ENCODE peak calls at places on chromosomes 5 and 9, in four cellular contexts. One of them, this sample, is unnamed.
A peak's percentile ranks its signal among the peaks of the same experiment; 100 is the strongest.

GRCh38 chr5:38922199-38922598 is 76.4 kb downstream of the OSMR start:
- DNase-seq in fibroblast of lung: peak; percentile 40
- DNase-seq in GM23338: peak; percentile 76
- DNase-seq in hepatocyte: peak; percentile 68
- DNase-seq in this sample: peak; percentile 26

GRCh38 chr5:177453852-177454396 is 7.3 kb downstream of the PRR7 start:
- DNase-seq in fibroblast of lung: peak; percentile 23
- DNase-seq in GM23338: peak; percentile 53
- DNase-seq in hepatocyte: peak; percentile 61
- DNase-seq in this sample: no peak

GRCh38 chr9:6239694-6240093 is 24.1 kb downstream of the IL33 start:
- DNase-seq in fibroblast of lung: no peak
- DNase-seq in GM23338: no peak
- DNase-seq in hepatocyte: no peak
- DNase-seq in this sample: no peak

GRCh38 chr5:816176-816575 is 31.6 kb upstream of the ZDHHC11B start:
- DNase-seq in fibroblast of lung: no peak
- DNase-seq in GM23338: no peak
- DNase-seq in hepatocyte: no peak
- DNase-seq in this sample: no peak

GRCh38 chr5:78547731-78548189 is 100.8 kb downstream of the LHFPL2 start:
- DNase-seq in fibroblast of lung: peak; percentile 77
- DNase-seq in GM23338: no peak
- DNase-seq in hepatocyte: peak; percentile 35
- DNase-seq in this sample: peak; percentile 68

GRCh38 chr5:133930061-133930823 is 38.2 kb downstream of the C5orf15 start:
- DNase-seq in fibroblast of lung: peak; percentile 87
- DNase-seq in GM23338: no peak
- DNase-seq in hepatocyte: no peak
- DNase-seq in this sample: peak; percentile 82

GRCh38 chr9:96080364-96080763 is 204.9 kb downstream of the ERCC6L2 start:
- DNase-seq in fibroblast of lung: peak; percentile 61
- DNase-seq in GM23338: no peak
- DNase-seq in hepatocyte: peak; percentile 26
- DNase-seq in this sample: peak; percentile 45

GRCh38 chr5:169875091-169875727 is 105.1 kb downstream of the INSYN2B start:
- DNase-seq in fibroblast of lung: no peak
- DNase-seq in GM23338: no peak
- DNase-seq in hepatocyte: peak; percentile 9
- DNase-seq in this sample: no peak

GRCh38 chr9:134475051-134475790 is 149.0 kb downstream of the RXRA start:
- DNase-seq in fibroblast of lung: peak; percentile 81
- DNase-seq in GM23338: no peak
- DNase-seq in hepatocyte: peak; percentile 87
- DNase-seq in this sample: peak; percentile 67

GRCh38 chr5:73496984-73497457 is 1.2 kb upstream of the BTF3 start:
- DNase-seq in fibroblast of lung: peak; percentile 63
- DNase-seq in GM23338: peak; percentile 53
- DNase-seq in hepatocyte: peak; percentile 81
- DNase-seq in this sample: peak; percentile 47

GRCh38 chr5:44532981-44533380 is 143.8 kb upstream of the FGF10 start:
- DNase-seq in fibroblast of lung: no peak
- DNase-seq in GM23338: no peak
- DNase-seq in hepatocyte: no peak
- DNase-seq in this sample: no peak

GRCh38 chr9:90960941-90961340 is 159.3 kb downstream of the SYK start:
- DNase-seq in fibroblast of lung: no peak
- DNase-seq in GM23338: no peak
- DNase-seq in hepatocyte: no peak
- DNase-seq in this sample: no peak

GRCh38 chr5:53397845-53398244 is 82.6 kb upstream of the FST start:
- DNase-seq in fibroblast of lung: peak; percentile 77
- DNase-seq in GM23338: no peak
- DNase-seq in hepatocyte: no peak
- DNase-seq in this sample: peak; percentile 69

GRCh38 chr5:80659111-80659510 is 4.3 kb upstream of the DHFR start:
- DNase-seq in fibroblast of lung: peak; percentile 39
- DNase-seq in GM23338: no peak
- DNase-seq in hepatocyte: no peak
- DNase-seq in this sample: peak; percentile 17

GRCh38 chr5:36242534-36243144 is 914 bp upstream of the NADK2 start:
- DNase-seq in fibroblast of lung: no peak
- DNase-seq in GM23338: peak; percentile 28
- DNase-seq in hepatocyte: peak; percentile 24
- DNase-seq in this sample: no peak

GRCh38 chr5:120380644-120381043 is 83.5 kb upstream of the PRR16 start:
- DNase-seq in fibroblast of lung: no peak
- DNase-seq in GM23338: no peak
- DNase-seq in hepatocyte: no peak
- DNase-seq in this sample: no peak

GRCh38 chr5:139414601-139415121 is 10.8 kb upstream of the SPATA24 start:
- DNase-seq in fibroblast of lung: peak; percentile 48
- DNase-seq in GM23338: no peak
- DNase-seq in hepatocyte: no peak
- DNase-seq in this sample: peak; percentile 40

GRCh38 chr5:180787025-180787424 is 15.6 kb downstream of the MGAT1 start:
- DNase-seq in fibroblast of lung: no peak
- DNase-seq in GM23338: no peak
- DNase-seq in hepatocyte: no peak
- DNase-seq in this sample: no peak

DNA sequence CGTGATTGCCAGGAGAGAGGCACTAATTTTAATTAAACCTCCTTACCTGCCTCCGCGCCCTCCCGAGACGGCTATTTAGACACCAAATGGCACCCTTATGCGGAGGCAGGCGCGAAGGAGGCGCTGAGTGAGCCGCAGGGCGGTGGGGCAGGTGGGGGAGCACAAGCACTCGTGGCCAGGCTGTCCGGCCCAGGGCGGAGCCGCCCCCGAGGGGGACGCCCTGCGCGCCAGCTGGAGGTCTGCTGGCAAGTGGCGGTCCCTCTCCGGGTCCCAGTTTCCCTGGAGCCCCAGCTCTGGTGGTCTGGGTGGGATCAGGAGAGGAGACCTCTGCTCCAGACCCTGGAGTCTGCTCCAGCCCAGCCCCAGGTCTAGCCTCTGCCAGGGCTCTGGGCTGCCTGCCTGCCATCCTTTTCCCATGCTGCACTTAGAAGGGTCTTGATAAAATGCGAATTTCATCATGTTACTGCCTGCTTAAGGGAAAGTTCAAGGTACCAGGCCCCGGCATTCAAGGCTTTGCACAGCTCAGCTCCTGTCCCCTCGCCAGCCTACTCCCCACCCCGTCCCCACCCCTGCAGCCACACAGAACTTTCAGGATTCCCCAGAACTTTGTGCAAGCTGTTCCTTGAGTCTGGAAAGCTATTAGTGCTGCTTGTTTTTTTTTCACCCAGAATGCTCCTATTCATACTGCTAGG is 19.6 kb downstream of the NR5A1 start:
- DNase-seq in fibroblast of lung: no peak
- DNase-seq in GM23338: peak; percentile 54
- DNase-seq in hepatocyte: no peak
- DNase-seq in this sample: no peak
- TF ChIP-seq EZH2 in fibroblast of lung: peak; percentile 27
- TF ChIP-seq EZH2 in GM23338: no peak
- TF ChIP-seq EZH2 in hepatocyte: no peak
- TF ChIP-seq EZH2 in this sample: peak; percentile 58

GRCh38 chr5:9035346-9035745 is 510.5 kb downstream of the SEMA5A start:
- DNase-seq in fibroblast of lung: no peak
- DNase-seq in GM23338: no peak
- DNase-seq in hepatocyte: no peak
- DNase-seq in this sample: no peak
- H3K4me1 ChIP-seq in fibroblast of lung: peaks cover 4% of the 10 kb centered on the region
- H3K4me1 ChIP-seq in GM23338: peaks cover 7% of the 10 kb centered on the region
- H3K4me1 ChIP-seq in hepatocyte: no peaks in the 10 kb centered on the region
- H3K4me1 ChIP-seq in this sample: peaks cover 5% of the 10 kb centered on the region

GRCh38 chr9:132423503-132423902 is 13.5 kb downstream of the CFAP77 start:
- DNase-seq in fibroblast of lung: no peak
- DNase-seq in GM23338: no peak
- DNase-seq in hepatocyte: no peak
- DNase-seq in this sample: no peak

GRCh38 chr9:132415181-132415580 is 5.2 kb downstream of the CFAP77 start:
- DNase-seq in fibroblast of lung: no peak
- DNase-seq in GM23338: no peak
- DNase-seq in hepatocyte: no peak
- DNase-seq in this sample: no peak

GRCh38 chr9:132422574-132422973 is 12.6 kb downstream of the CFAP77 start:
- DNase-seq in fibroblast of lung: no peak
- DNase-seq in GM23338: no peak
- DNase-seq in hepatocyte: no peak
- DNase-seq in this sample: no peak

DNA sequence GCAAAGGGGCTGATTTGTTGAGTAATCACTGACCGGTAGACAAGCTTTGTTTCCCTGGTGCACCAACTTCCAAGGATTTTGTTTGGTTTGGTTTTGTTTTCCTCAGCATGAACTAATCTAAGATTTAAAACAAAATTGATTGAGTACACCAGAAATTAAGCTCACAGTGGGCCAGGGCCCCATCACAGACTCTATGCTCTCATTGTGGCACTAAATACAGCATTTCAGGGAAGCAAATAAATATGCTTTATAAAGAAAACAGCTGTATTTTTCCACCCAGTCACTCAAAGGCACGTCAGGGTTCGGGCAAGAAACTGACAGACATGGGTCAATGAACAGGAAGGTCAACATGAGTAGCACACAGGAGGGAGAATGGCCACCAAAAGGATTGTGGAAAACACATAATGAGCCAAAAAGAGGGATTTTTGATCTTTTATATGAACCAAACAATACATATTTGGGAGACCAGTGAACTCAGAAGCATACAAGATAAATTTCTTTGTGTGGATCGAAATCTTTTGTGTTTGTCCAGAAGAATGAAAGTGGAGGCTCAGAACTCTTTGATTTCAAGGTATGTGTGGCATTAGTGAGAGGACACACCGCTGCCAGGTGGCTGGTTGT is 8.8 kb downstream of the CFAP77 start:
- DNase-seq in fibroblast of lung: no peak
- DNase-seq in GM23338: no peak
- DNase-seq in hepatocyte: no peak
- DNase-seq in this sample: no peak
- TF ChIP-seq CTCF in fibroblast of lung: no peak
- TF ChIP-seq CTCF in GM23338: no peak
- TF ChIP-seq CTCF in hepatocyte: no peak
- TF ChIP-seq CTCF in this sample: no peak

GRCh38 chr5:178674334-178674733 is 47.5 kb upstream of the CLK4 start:
- DNase-seq in fibroblast of lung: peak; percentile 47
- DNase-seq in GM23338: peak; percentile 12
- DNase-seq in hepatocyte: no peak
- DNase-seq in this sample: peak; percentile 28

GRCh38 chr5:178670486-178670885 is 43.6 kb upstream of the CLK4 start:
- DNase-seq in fibroblast of lung: no peak
- DNase-seq in GM23338: no peak
- DNase-seq in hepatocyte: no peak
- DNase-seq in this sample: no peak

GRCh38 chr5:178673801-178674200 is 47.0 kb upstream of the CLK4 start:
- DNase-seq in fibroblast of lung: no peak
- DNase-seq in GM23338: no peak
- DNase-seq in hepatocyte: no peak
- DNase-seq in this sample: no peak

GRCh38 chr5:178672635-178673034 is 45.8 kb upstream of the CLK4 start:
- DNase-seq in fibroblast of lung: no peak
- DNase-seq in GM23338: no peak
- DNase-seq in hepatocyte: no peak
- DNase-seq in this sample: no peak

DNA sequence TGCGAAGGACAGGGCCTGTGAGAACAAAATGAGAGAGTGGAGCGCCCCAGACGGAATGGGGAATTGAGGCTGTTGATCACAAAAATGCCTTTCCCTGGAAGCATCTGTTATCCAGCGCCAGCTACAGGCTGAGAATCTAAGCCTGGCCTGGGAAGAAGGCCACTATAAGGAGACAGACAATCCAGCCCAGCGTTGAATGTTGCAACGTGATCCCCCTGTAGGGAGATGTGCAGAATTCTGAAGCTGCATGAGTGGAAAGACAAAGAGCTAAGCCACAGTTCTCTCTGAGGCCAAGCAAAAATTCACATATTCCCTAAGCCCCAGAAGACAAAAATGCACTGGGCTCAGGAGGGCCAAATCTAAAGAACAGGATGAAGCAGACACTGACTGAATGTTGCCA is 44.9 kb upstream of the CLK4 start:
- DNase-seq in fibroblast of lung: no peak
- DNase-seq in GM23338: no peak
- DNase-seq in hepatocyte: no peak
- DNase-seq in this sample: no peak
- TF ChIP-seq EZH2 in fibroblast of lung: no peak
- TF ChIP-seq EZH2 in GM23338: no peak
- TF ChIP-seq EZH2 in hepatocyte: no peak
- TF ChIP-seq EZH2 in this sample: no peak

GRCh38 chr9:129471201-129472019 is 149.5 kb downstream of the C9orf50 start:
- DNase-seq in fibroblast of lung: no peak
- DNase-seq in GM23338: no peak
- DNase-seq in hepatocyte: no peak
- DNase-seq in this sample: no peak

GRCh38 chr9:129474740-129475404 is 146.0 kb downstream of the C9orf50 start:
- DNase-seq in fibroblast of lung: no peak
- DNase-seq in GM23338: no peak
- DNase-seq in hepatocyte: no peak
- DNase-seq in this sample: no peak

GRCh38 chr9:129469988-129470316 is 150.9 kb downstream of the C9orf50 start:
- DNase-seq in fibroblast of lung: no peak
- DNase-seq in GM23338: no peak
- DNase-seq in hepatocyte: no peak
- DNase-seq in this sample: no peak

GRCh38 chr9:129473523-129474244 is 147.2 kb downstream of the C9orf50 start:
- DNase-seq in fibroblast of lung: peak; percentile 77
- DNase-seq in GM23338: no peak
- DNase-seq in hepatocyte: no peak
- DNase-seq in this sample: peak; percentile 68

DNA sequence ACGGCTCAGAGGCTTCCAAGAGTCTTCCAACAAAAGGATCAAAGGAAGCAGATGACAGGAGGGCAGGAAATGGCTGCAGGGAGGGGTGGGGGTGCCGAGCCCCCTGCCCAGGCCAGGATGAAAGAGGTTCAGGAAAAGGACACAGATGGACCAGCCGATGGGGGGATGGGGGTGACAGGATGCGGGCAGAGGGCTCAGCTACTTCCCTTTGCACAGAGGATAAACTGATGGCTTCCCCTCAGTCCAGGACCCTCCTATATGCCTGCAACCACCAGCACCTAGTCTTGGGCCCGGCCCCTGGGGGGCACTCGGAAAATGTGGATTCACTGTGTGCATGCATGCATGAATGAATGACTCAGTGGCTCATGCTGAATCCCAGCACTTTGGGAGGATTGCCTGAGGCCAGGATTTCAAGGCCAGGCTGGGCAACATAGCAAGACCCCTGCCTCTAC is 148.2 kb downstream of the C9orf50 start:
- DNase-seq in fibroblast of lung: peak; percentile 46
- DNase-seq in GM23338: peak; percentile 38
- DNase-seq in hepatocyte: no peak
- DNase-seq in this sample: no peak
- H3K4me1 ChIP-seq in fibroblast of lung: peaks cover 4% of the 10 kb centered on the region
- H3K4me1 ChIP-seq in GM23338: peaks cover 14% of the 10 kb centered on the region
- H3K4me1 ChIP-seq in hepatocyte: no peaks in the 10 kb centered on the region
- H3K4me1 ChIP-seq in this sample: peaks cover 23% of the 10 kb centered on the region